ENCODE peak calls at places on chromosomes 1 and 21, in six cellular contexts. X, D, K, Y, T and M are unnamed samples.

GRCh38 chr21:45821315-45822001 is 160.1 kb upstream of the COL6A1 start:
- DNase-seq in T (no peak), K (no peak), D (no peak), X (no peak), Y (no peak), M (peak)

GRCh38 chr1:11291049-11291448 is 18.1 kb downstream of the UBIAD1 start:
- DNase-seq in T (no peak), Y (no peak), K (no peak), X (no peak), D (no peak), M (no peak)

GRCh38 chr21:34355570-34355969 is 8.2 kb upstream of the KCNE2 start:
- DNase-seq in D (no peak), Y (no peak), X (peak), K (no peak), T (no peak), M (peak)

GRCh38 chr1:199867601-199868000 is 159.9 kb upstream of the NR5A2 start:
- DNase-seq in Y (no peak), K (no peak), X (no peak), D (peak), T (no peak), M (no peak)

GRCh38 chr1:207884276-207885029 is 26.5 kb downstream of the CD34 start:
- DNase-seq in Y (no peak), T (no peak), K (no peak), D (no peak), X (no peak), M (no peak)

GRCh38 chr1:41490911-41491310 is 6.4 kb upstream of the EDN2 start:
- DNase-seq in X (no peak), K (no peak), T (no peak), D (no peak), Y (no peak), M (no peak)

GRCh38 chr1:101150676-101151075 is 86.1 kb upstream of the S1PR1 start:
- DNase-seq in D (peak), K (no peak), Y (peak), T (no peak), X (no peak), M (no peak)

GRCh38 chr1:196407358-196408041 is 200.7 kb downstream of the KCNT2 start:
- DNase-seq in T (no peak), D (peak), X (no peak), K (no peak), Y (peak), M (no peak)

GRCh38 chr1:3670823-3671251 is 18.5 kb downstream of the TP73 start:
- DNase-seq in X (no peak), D (no peak), Y (no peak), T (no peak), K (no peak), M (no peak)

GRCh38 chr1:30320581-30320890 is 402.8 kb downstream of the MATN1 start:
- DNase-seq in X (no peak), Y (no peak), D (no peak), K (no peak), T (no peak), M (peak)

GRCh38 chr1:207810173-207810572 is 58.3 kb downstream of the CD46 start:
- DNase-seq in K (no peak), T (peak), X (no peak), Y (peak), D (peak), M (no peak)

GRCh38 chr1:11653616-11654570 is at the start of gene FBXO2:
- DNase-seq in Y (no peak), D (no peak), X (no peak), K (peak), T (no peak), M (no peak)

GRCh38 chr1:200250469-200250868 is 159.4 kb downstream of the ZNF281 start:
- DNase-seq in K (no peak), Y (no peak), D (no peak), X (no peak), T (no peak), M (no peak)

GRCh38 chr1:94296018-94296417 is 58.6 kb upstream of the ARHGAP29 start:
- DNase-seq in X (no peak), T (no peak), D (peak), K (no peak), Y (peak), M (no peak)

GRCh38 chr1:27361553-27361952 is 5.2 kb downstream of the MAP3K6 start:
- DNase-seq in K (no peak), X (no peak), D (no peak), T (no peak), Y (no peak), M (no peak)

GRCh38 chr1:150567717-150568561 is 11.5 kb downstream of the MCL1 start:
- DNase-seq in X (peak), K (peak), T (peak), Y (peak), D (peak), M (peak)

GRCh38 chr1:8836228-8836627 is 18.8 kb upstream of the RERE start:
- DNase-seq in T (no peak), K (no peak), Y (no peak), X (no peak), D (no peak), M (no peak)

GRCh38 chr21:15057290-15057689 is 7.5 kb downstream of the NRIP1 start:
- DNase-seq in D (no peak), T (no peak), X (no peak), K (no peak), Y (no peak), M (no peak)

GRCh38 chr1:200962631-200963030 is 60.9 kb downstream of the KIF21B start:
- DNase-seq in K (no peak), X (no peak), Y (no peak), D (no peak), T (no peak), M (peak)

GRCh38 chr1:111513410-111514020 is 10.1 kb upstream of the ADORA3 start:
- DNase-seq in X (no peak), K (no peak), D (no peak), T (no peak), Y (no peak), M (no peak)

GRCh38 chr1:115198938-115199337 is 109.6 kb upstream of the TSPAN2 start:
- DNase-seq in D (peak), T (no peak), Y (peak), K (peak), X (no peak), M (no peak)

GRCh38 chr1:19416145-19416544 is 69.2 kb downstream of the CAPZB start:
- DNase-seq in K (no peak), D (no peak), Y (no peak), T (no peak), X (no peak), M (no peak)

GRCh38 chr1:214475746-214476145 is 75.7 kb downstream of the PTPN14 start:
- DNase-seq in K (no peak), T (no peak), D (no peak), X (no peak), Y (peak), M (no peak)

GRCh38 chr1:9145714-9146113 is 16.8 kb upstream of the GPR157 start:
- DNase-seq in D (no peak), X (no peak), K (no peak), T (no peak), Y (no peak), M (no peak)

GRCh38 chr1:14598498-14599172 is at the start of gene KAZN:
- DNase-seq in X (peak), K (peak), Y (no peak), D (no peak), T (no peak), M (no peak)

GRCh38 chr1:105909811-105910210 is 1146.7 kb upstream of the PRMT6 start:
- DNase-seq in T (no peak), Y (no peak), D (no peak), K (no peak), X (no peak), M (no peak)

GRCh38 chr21:44758141-44758561 is 43.5 kb downstream of the UBE2G2 start:
- DNase-seq in Y (no peak), T (no peak), K (no peak), D (no peak), X (no peak), M (no peak)

GRCh38 chr1:111720274-111720976 is 18.8 kb downstream of the INKA2 start:
- DNase-seq in X (no peak), Y (peak), K (no peak), D (peak), T (no peak), M (no peak)

GRCh38 chr21:37758997-37759396 is 157.3 kb downstream of the KCNJ6 start:
- DNase-seq in Y (peak), K (peak), T (peak), X (no peak), D (peak), M (no peak)

GRCh38 chr1:214439352-214440119 is 111.9 kb downstream of the PTPN14 start:
- DNase-seq in K (peak), T (peak), D (peak), X (peak), Y (peak), M (no peak)

GRCh38 chr1:218395916-218396315 is 50.8 kb downstream of the TGFB2 start:
- DNase-seq in T (no peak), X (no peak), Y (no peak), K (no peak), D (no peak), M (no peak)

GRCh38 chr1:217506878-217507277 is 124.0 kb downstream of the GPATCH2 start:
- DNase-seq in D (no peak), X (no peak), Y (peak), T (no peak), K (no peak), M (no peak)

GRCh38 chr1:87064981-87065380 is 150.5 kb downstream of the HS2ST1 start:
- DNase-seq in K (no peak), X (no peak), Y (no peak), T (no peak), D (no peak), M (no peak)

GRCh38 chr1:95793893-95794292 is 559.9 kb downstream of the RWDD3 start:
- DNase-seq in K (no peak), Y (no peak), T (no peak), X (peak), D (no peak), M (no peak)

GRCh38 chr1:234217316-234217840 is 155.9 kb upstream of the COA6 start:
- DNase-seq in Y (no peak), T (no peak), K (no peak), X (no peak), D (no peak), M (no peak)

GRCh38 chr1:234218078-234218477 is 155.2 kb upstream of the COA6 start:
- DNase-seq in Y (no peak), K (no peak), T (no peak), X (no peak), D (no peak), M (no peak)

GRCh38 chr1:234214129-234214910 is 158.9 kb upstream of the COA6 start:
- DNase-seq in T (no peak), X (peak), K (peak), Y (no peak), D (no peak), M (no peak)

GRCh38 chr1:234214911-234215892 is 158.1 kb upstream of the COA6 start:
- DNase-seq in D (no peak), Y (no peak), X (no peak), K (peak), T (no peak), M (no peak)

GRCh38 chr1:234216116-234216703 is 157.0 kb upstream of the COA6 start:
- DNase-seq in K (no peak), X (no peak), Y (no peak), D (no peak), T (no peak), M (no peak)
- H3K4me3 ChIP-seq in K (no peak), X (no peak), Y (no peak), D (no peak), T (no peak), M (no peak)

DNA sequence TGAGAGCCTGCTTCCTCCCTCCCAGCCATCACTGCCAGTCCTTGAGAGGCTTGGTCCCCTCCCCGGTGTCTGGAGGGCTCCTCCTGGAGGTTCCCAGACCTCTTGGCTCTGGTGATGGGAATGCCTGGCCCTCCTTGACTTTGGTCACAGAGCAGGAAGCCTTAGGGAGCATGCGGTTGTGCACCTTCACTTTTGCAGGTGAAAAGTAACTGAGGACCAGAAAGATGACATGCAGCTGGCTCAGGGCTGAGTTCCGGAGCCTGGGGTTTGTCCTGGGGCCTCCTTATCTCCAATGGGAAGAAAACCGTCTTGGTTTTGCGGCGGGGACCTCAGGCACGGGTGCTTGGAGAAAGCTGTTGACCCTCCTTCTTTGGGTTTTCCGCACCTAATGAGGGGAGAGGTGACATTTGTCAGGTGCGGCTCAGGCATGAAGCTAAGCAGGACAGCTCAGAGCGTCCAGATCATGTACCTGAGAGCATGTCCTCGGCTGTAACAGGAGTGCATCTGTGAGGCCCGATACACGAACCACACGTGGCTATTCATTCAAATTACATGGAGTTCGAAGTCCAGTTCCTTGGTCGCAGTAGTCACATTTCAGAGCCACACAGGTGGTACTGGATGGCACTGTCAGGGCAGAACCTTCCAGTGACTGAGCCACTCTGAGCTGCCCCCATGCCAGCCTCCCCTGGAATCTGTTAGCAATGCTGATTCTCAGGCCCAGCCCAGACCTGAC is 608 bp upstream of the MX2 start:
- DNase-seq in D (no peak), K (no peak), T (no peak), X (no peak), Y (no peak), M (peak)
- H3K4me3 ChIP-seq in D (no peak), K (no peak), T (no peak), X (no peak), Y (peak), M (peak)

GRCh38 chr1:203686091-203686632 is 59.5 kb downstream of the ATP2B4 start:
- DNase-seq in K (no peak), D (no peak), Y (no peak), T (no peak), X (no peak), M (no peak)
- H3K4me3 ChIP-seq in K (no peak), D (no peak), Y (no peak), T (no peak), X (no peak), M (no peak)

GRCh38 chr1:40312238-40313205 is 4.6 kb downstream of the COL9A2 start:
- DNase-seq in D (no peak), X (no peak), K (no peak), Y (peak), T (no peak), M (no peak)

GRCh38 chr1:40314721-40315238 is 2.3 kb downstream of the COL9A2 start:
- DNase-seq in X (no peak), D (no peak), Y (no peak), K (no peak), T (no peak), M (no peak)

GRCh38 chr1:40311692-40312091 is 5.4 kb downstream of the COL9A2 start:
- DNase-seq in K (no peak), D (no peak), X (no peak), Y (no peak), T (no peak), M (no peak)

GRCh38 chr1:40313958-40314720 is 2.9 kb downstream of the COL9A2 start:
- DNase-seq in Y (no peak), T (no peak), X (no peak), K (no peak), D (no peak), M (no peak)

DNA sequence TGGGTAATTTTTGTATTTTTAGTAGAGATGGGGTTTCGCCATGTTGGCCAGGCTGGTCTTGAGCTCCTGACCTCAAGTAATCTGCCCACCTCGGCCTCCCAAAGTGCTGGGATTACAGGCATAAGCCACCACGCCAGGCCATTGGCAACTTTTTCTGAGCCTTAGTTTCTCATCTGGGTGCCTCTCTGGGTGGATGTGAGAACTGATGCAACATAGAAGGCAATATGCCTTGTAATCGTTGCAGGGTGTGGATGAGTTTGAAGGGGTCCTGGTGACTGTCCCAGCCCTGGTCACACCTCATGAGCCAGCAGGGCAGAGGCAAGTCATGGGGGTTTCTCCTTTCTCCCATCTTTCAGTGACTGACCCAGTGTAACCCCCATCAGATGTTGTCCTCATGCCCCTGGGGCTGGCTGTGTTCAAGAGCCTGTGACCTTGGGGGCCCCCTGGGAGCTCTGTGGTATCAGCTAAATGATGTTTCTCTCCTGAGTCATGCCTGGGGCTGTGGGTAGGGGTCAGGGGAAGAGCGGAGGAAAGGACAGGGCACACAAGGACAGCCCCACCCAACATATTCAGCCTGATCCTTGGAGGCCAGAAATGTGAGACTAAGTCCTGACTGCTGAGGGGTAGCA is 3.6 kb downstream of the COL9A2 start:
- DNase-seq in T (no peak), X (no peak), K (no peak), D (no peak), Y (peak), M (no peak)
- H3K4me3 ChIP-seq in T (no peak), X (no peak), K (no peak), D (no peak), Y (no peak), M (no peak)

DNA sequence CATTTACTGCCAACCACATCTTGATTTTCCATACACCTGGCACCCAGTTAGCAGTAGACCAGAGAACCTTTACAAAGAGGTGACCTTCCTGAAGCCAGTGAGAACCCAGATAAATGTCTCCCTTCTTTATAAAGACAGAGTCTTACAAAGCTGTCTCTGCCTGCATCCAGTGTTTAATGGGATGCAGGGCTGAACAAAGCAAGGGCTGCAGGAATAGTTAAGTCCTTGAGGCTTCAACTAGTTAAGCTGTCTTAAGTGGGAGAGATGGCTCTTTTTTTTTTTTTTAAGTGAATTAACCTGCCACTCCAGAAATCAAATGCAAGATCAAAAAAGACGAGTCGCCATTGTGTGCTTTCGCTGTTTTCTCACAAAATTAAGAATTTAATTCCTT is 1.5 kb downstream of the AHCYL1 start:
- DNase-seq in D (no peak), Y (no peak), X (peak), T (no peak), K (no peak), M (no peak)
- H3K4me3 ChIP-seq in D (peak), Y (peak), X (peak), T (peak), K (no peak), M (peak)

GRCh38 chr1:155529929-155530328 is 32.7 kb downstream of the ASH1L start:
- DNase-seq in D (no peak), T (no peak), Y (no peak), X (no peak), K (no peak), M (no peak)
- H3K4me3 ChIP-seq in D (no peak), T (no peak), Y (no peak), X (no peak), K (no peak), M (no peak)

DNA sequence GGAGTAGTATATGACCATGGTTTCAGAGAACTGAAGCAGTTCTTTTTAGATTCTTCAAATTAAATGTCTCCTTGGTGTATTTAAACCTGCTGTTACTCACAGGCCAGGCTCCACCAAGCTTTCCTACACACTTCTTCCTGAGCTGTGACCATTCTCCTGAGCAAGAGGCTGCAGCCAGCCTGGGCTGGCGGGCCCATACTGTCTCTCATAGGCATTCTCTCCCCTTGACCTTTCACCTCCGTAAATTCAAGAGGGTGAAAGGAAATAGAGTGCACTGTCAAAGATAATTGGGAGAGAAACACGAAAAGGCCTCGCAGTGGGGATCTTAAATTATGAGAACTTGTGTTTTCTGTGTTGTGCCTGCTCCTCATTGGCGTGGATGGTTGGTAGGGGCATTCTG is 2.3 kb downstream of the ARF1 start:
- DNase-seq in X (no peak), D (no peak), Y (no peak), K (no peak), T (no peak), M (no peak)
- H3K4me3 ChIP-seq in X (peak), D (peak), Y (peak), K (no peak), T (peak), M (peak)

GRCh38 chr1:820962-821361 is 102.8 kb upstream of the SAMD11 start:
- DNase-seq in T (no peak), Y (no peak), D (no peak), K (no peak), X (no peak), M (no peak)

DNA sequence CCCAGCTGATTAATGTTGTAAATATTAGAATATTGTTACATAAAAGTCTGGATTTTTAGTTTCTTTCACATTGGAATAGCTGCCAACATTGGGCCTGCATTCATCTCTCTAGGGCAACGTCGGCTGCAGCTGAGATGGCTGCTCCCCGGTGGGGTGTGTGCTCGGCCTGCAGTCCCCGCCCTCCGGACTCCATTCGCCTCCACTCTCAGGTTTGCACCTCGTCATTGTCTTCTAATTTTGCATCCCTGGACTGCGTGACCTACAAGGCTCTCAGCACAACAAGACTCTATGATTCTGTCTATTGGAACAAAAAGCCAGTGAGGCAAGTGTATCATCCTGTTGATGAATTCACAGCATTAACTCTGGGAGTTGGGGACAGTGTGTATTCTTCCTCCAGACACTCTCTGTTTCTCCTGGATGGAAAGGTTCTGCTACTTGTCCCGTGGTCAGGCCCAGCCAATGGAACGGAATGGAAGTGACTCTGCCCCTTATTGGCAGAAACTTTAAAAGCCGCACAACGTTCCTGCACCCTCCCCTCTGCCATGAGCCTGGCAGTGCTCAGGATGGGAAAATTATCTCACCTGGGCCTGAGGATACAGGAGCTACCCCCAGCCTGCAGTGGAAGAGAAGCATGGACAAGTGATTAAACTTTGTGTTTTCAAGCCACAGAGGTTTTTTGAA is 105.0 kb upstream of the SAMD11 start:
- DNase-seq in K (no peak), D (no peak), T (no peak), X (no peak), Y (peak), M (no peak)
- H3K4me3 ChIP-seq in K (no peak), D (no peak), T (no peak), X (no peak), Y (no peak), M (no peak)